ENCODE peak calls at places on chromosomes 12 and 14, in ten cellular contexts. V is tibial artery; W is kidney; N is GM23338; J is CD4-positive, alpha-beta T cell; A is mucosa of descending colon; Y is pancreas; B is sigmoid colon; U is transverse colon; G is Panc1. F is an unnamed sample.

GRCh38 chr14:21868442-21869046 is 194.9 kb upstream of the OR4E1 start:
- DNase-seq in A (peak), V (peak), N (peak), J (peak), B (no peak), W (no peak), Y (peak), U (peak), G (peak), F (no peak)

GRCh38 chr12:120810021-120810420 is 84.4 kb downstream of the ACADS start:
- DNase-seq in Y (no peak), W (no peak), A (no peak), B (no peak), J (no peak), G (no peak), U (no peak), V (no peak), N (no peak), F (no peak)

GRCh38 chr12:116717466-116718457 is 20.1 kb downstream of the SPRING1 start:
- DNase-seq in J (no peak), N (no peak), A (no peak), W (peak), V (peak), Y (no peak), B (peak), G (no peak), U (peak), F (no peak)

GRCh38 chr14:100065161-100065871 is at the start of gene EVL:
- DNase-seq in U (peak), A (peak), N (no peak), G (no peak), W (peak), V (no peak), B (no peak), Y (no peak), J (peak), F (no peak)

GRCh38 chr12:19846561-19846960 is 407.3 kb downstream of the AEBP2 start:
- DNase-seq in A (no peak), J (no peak), B (no peak), V (no peak), W (no peak), U (no peak), Y (no peak), G (no peak), N (no peak), F (no peak)

GRCh38 chr12:46214668-46215429 is 54.0 kb downstream of the SLC38A1 start:
- DNase-seq in Y (no peak), A (peak), W (peak), J (peak), U (peak), G (no peak), B (no peak), N (no peak), V (no peak), F (no peak)

GRCh38 chr14:102900631-102901571 is 21.6 kb upstream of the AMN start:
- DNase-seq in N (no peak), Y (no peak), J (no peak), A (no peak), V (no peak), B (no peak), W (no peak), G (no peak), U (no peak), F (no peak)

GRCh38 chr12:91993287-91994028 is 152.2 kb downstream of the BTG1 start:
- DNase-seq in G (no peak), Y (no peak), A (no peak), N (no peak), V (no peak), J (no peak), B (no peak), U (no peak), W (no peak), F (no peak)

GRCh38 chr14:94005324-94005723 is 8.2 kb downstream of the CCDC197 start:
- DNase-seq in Y (no peak), A (no peak), N (peak), J (no peak), W (no peak), V (no peak), G (no peak), B (no peak), U (no peak), F (no peak)

GRCh38 chr12:4958697-4959375 is 49.1 kb downstream of the KCNA1 start:
- DNase-seq in G (no peak), U (no peak), A (no peak), N (no peak), V (no peak), J (no peak), W (no peak), Y (no peak), B (no peak), F (no peak)

GRCh38 chr12:121668750-121669524 is 517 bp downstream of the MORN3 start:
- DNase-seq in W (no peak), G (no peak), U (peak), Y (peak), J (peak), N (peak), A (no peak), V (no peak), B (no peak), F (peak)

GRCh38 chr12:109716092-109716479 is 2.5 kb downstream of the FAM222A start:
- DNase-seq in A (no peak), U (no peak), G (no peak), J (no peak), N (no peak), W (no peak), V (no peak), Y (no peak), B (no peak), F (no peak)

GRCh38 chr12:109715310-109716091 is 1.9 kb downstream of the FAM222A start:
- DNase-seq in A (peak), V (no peak), B (no peak), Y (peak), W (no peak), N (peak), U (peak), G (no peak), J (no peak), F (no peak)

GRCh38 chr12:109713187-109713984 is at the start of gene FAM222A:
- DNase-seq in A (peak), B (peak), N (peak), W (peak), Y (peak), V (peak), G (peak), U (peak), J (peak), F (peak)

GRCh38 chr12:109714913-109715244 is 1.3 kb downstream of the FAM222A start:
- DNase-seq in V (no peak), B (no peak), J (no peak), A (no peak), Y (no peak), W (no peak), N (no peak), G (no peak), U (no peak), F (no peak)

GRCh38 chr12:109714141-109714912 is 702 bp downstream of the FAM222A start:
- DNase-seq in W (peak), Y (peak), A (peak), V (peak), U (peak), B (peak), G (no peak), N (peak), J (peak), F (peak)
- TF ChIP-seq CTCF in W (no peak), Y (no peak), A (no peak), V (no peak), U (peak), B (no peak), G (peak), N (peak), J (no peak), F (no peak)

DNA sequence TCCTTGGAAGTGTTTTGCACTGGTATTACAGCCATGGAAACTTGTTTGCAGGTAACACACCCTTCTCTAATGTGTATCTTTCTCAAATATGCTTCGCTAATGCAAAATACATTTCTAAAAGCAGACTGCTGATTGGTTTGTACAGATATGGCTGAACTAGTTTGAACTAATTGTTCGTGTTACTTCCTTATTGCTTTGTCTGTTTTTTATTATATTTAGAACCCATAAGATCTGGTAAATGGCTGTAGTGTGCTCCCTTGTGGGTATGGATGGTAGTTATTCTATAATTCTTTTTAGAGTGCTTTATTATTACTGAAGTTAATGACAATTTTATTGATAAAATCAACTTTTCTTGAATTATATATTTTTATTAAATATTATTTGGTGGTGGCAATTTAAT is 53.0 kb downstream of the ATF7IP start:
- DNase-seq in B (no peak), G (no peak), N (no peak), Y (no peak), W (no peak), J (no peak), V (no peak), A (no peak), U (no peak), F (no peak)
- TF ChIP-seq CTCF in B (no peak), G (peak), N (no peak), Y (no peak), W (peak), J (peak), V (peak), A (no peak), U (peak), F (peak)

DNA sequence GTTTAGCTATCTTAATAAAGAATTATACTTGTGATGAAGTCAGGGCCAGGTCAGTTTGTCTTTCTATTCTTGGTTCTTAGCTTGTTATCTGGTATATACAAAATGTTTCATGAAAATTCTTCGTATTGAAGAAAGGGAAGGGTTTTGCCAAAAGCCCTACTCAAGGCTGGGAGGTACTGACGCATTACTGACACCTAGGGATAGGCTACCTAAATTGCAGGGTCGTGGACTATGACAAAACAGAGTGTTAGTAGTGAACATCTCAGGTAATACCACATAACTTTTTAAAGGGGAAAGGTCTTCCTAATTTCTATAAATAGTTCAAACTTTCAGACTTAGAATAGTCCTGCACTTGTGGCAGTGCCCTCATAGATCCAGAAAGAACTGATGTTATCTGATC is 246.3 kb downstream of the RGS6 start:
- DNase-seq in W (no peak), Y (no peak), G (no peak), V (no peak), N (peak), J (no peak), A (no peak), U (no peak), B (no peak), F (no peak)
- TF ChIP-seq CTCF in W (no peak), Y (no peak), G (no peak), V (no peak), N (peak), J (no peak), A (no peak), U (no peak), B (no peak), F (no peak)

GRCh38 chr14:49464885-49465284 is 121.3 kb downstream of the RPS29 start:
- DNase-seq in J (no peak), Y (no peak), B (no peak), G (no peak), A (no peak), V (no peak), N (peak), W (no peak), U (no peak), F (no peak)
- TF ChIP-seq CTCF in J (no peak), Y (no peak), B (no peak), G (peak), A (no peak), V (no peak), N (peak), W (no peak), U (no peak), F (no peak)